ENCODE peak calls at places on chromosomes 5 and 9, in four cellular contexts. X, W, P and I are unnamed samples.

GRCh38 chr5:2901096-2901495 is 149.6 kb upstream of the IRX2 start:
- DNase-seq in X (no peak), W (no peak), P (no peak), I (no peak)

GRCh38 chr9:37984672-37985611 is 81.0 kb upstream of the SLC25A51 start:
- DNase-seq in X (no peak), W (peak; percentile 28), P (no peak), I (no peak)

GRCh38 chr5:168219515-168220410 is 71.7 kb upstream of the WWC1 start:
- DNase-seq in X (no peak), P (no peak), W (peak; percentile 90), I (peak; percentile 49)

GRCh38 chr9:83708515-83709158 is 879 bp upstream of the UBQLN1 start:
- DNase-seq in P (peak; percentile 34), W (peak; percentile 78), X (peak; percentile 78), I (no peak)

GRCh38 chr9:31839273-31839672 is 545.2 kb upstream of the ACO1 start:
- DNase-seq in W (peak; percentile 38), P (no peak), X (no peak), I (no peak)

GRCh38 chr9:77589046-77589795 is 58.9 kb downstream of the GNA14 start:
- DNase-seq in W (peak; percentile 77), X (no peak), P (no peak), I (no peak)

GRCh38 chr5:174733836-174734235 is 9.5 kb downstream of the MSX2 start:
- DNase-seq in X (no peak), W (no peak), P (no peak), I (peak; percentile 70)

GRCh38 chr5:44945743-44946142 is 137.0 kb downstream of the MRPS30 start:
- DNase-seq in X (no peak), P (no peak), W (no peak), I (no peak)

GRCh38 chr9:69023650-69024049 is 9.7 kb upstream of the PRKACG start:
- DNase-seq in P (no peak), W (peak; percentile 84), X (no peak), I (peak; percentile 32)